ENCODE peak calls at places on chromosomes 3 and 15, in eight cellular contexts. P, T, F, A, O, R, W and Y are unnamed samples.

GRCh38 chr15:29319823-29320222 is 50.2 kb upstream of the NSMCE3 start:
- DNase-seq in W (no peak), O (no peak), F (no peak), T (no peak), R (no peak), A (no peak), P (peak), Y (no peak)

GRCh38 chr3:160355826-160356225 is 43.2 kb downstream of the IFT80 start:
- DNase-seq in W (no peak), P (no peak), O (no peak), R (no peak), F (no peak), T (no peak), A (no peak), Y (no peak)

GRCh38 chr15:95450413-95450812 is 880.1 kb upstream of the NR2F2 start:
- DNase-seq in R (no peak), O (no peak), W (no peak), A (no peak), P (no peak), T (no peak), F (no peak), Y (no peak)

GRCh38 chr15:28068930-28069329 is 30.2 kb downstream of the OCA2 start:
- DNase-seq in O (no peak), P (no peak), R (no peak), W (no peak), A (no peak), F (no peak), T (no peak), Y (no peak)

GRCh38 chr15:30922469-30923311 is 19.0 kb downstream of the FAN1 start:
- DNase-seq in F (no peak), P (peak), O (peak), W (peak), A (peak), R (no peak), T (no peak), Y (peak)

GRCh38 chr3:166425021-166425420 is 587.8 kb upstream of the BCHE start:
- DNase-seq in T (no peak), R (no peak), F (no peak), A (no peak), W (no peak), P (no peak), O (no peak), Y (no peak)

GRCh38 chr15:74630284-74631086 is 14.8 kb downstream of the CLK3 start:
- DNase-seq in T (no peak), F (no peak), P (no peak), A (no peak), W (no peak), R (peak), O (no peak), Y (no peak)

GRCh38 chr3:87468938-87469337 is 192.6 kb upstream of the POU1F1 start:
- DNase-seq in P (no peak), A (no peak), O (no peak), W (no peak), T (no peak), F (no peak), R (no peak), Y (no peak)

GRCh38 chr3:107264888-107265287 is 112.4 kb upstream of the CCDC54 start:
- DNase-seq in F (no peak), R (no peak), P (peak), O (no peak), W (no peak), T (no peak), A (peak), Y (no peak)

GRCh38 chr15:69548771-69549170 is 96.2 kb downstream of the RPLP1 start:
- DNase-seq in F (no peak), A (no peak), P (no peak), T (no peak), R (no peak), W (no peak), O (no peak), Y (no peak)

GRCh38 chr3:38102073-38102844 is 34.7 kb downstream of the ACAA1 start:
- DNase-seq in P (no peak), F (no peak), T (no peak), R (no peak), O (no peak), W (no peak), A (no peak), Y (no peak)

GRCh38 chr15:52649686-52650085 is 29.5 kb downstream of the ATOSA start:
- DNase-seq in W (no peak), P (no peak), A (peak), F (no peak), R (no peak), O (no peak), T (no peak), Y (no peak)

GRCh38 chr3:64518950-64519349 is 168.8 kb downstream of the ADAMTS9 start:
- DNase-seq in R (no peak), A (no peak), T (no peak), F (no peak), P (no peak), O (no peak), W (no peak), Y (peak)

GRCh38 chr3:66076861-66077495 is 38.3 kb upstream of the MAGI1 start:
- DNase-seq in F (no peak), T (peak), O (no peak), P (no peak), R (no peak), W (no peak), A (no peak), Y (peak)

GRCh38 chr15:98779463-98780071 is 131.2 kb downstream of the IGF1R start:
- DNase-seq in P (peak), O (peak), F (peak), R (peak), T (peak), W (peak), A (peak), Y (peak)

GRCh38 chr3:172680684-172681083 is 30.2 kb downstream of the NCEH1 start:
- DNase-seq in F (no peak), R (no peak), W (no peak), T (no peak), O (no peak), P (no peak), A (no peak), Y (no peak)

GRCh38 chr3:27596334-27596841 is 112.2 kb upstream of the SLC4A7 start:
- DNase-seq in O (no peak), A (peak), F (no peak), W (no peak), P (no peak), R (no peak), T (peak), Y (no peak)

GRCh38 chr3:155069729-155070128 is 10.4 kb upstream of the MME start:
- DNase-seq in F (no peak), W (no peak), A (peak), P (no peak), T (peak), O (no peak), R (no peak), Y (no peak)

GRCh38 chr3:156665296-156665695 is 9.1 kb upstream of the TIPARP start:
- DNase-seq in O (no peak), T (peak), A (peak), P (no peak), R (no peak), F (no peak), W (no peak), Y (peak)

GRCh38 chr3:197454014-197454413 is 101.8 kb downstream of the BDH1 start:
- DNase-seq in F (no peak), T (peak), R (no peak), A (no peak), P (no peak), W (no peak), O (no peak), Y (no peak)

GRCh38 chr15:78358114-78358513 is 18.0 kb downstream of the CRABP1 start:
- DNase-seq in T (peak), W (no peak), F (no peak), R (no peak), P (peak), O (peak), A (no peak), Y (no peak)

GRCh38 chr15:51861557-51862350 is 32.3 kb downstream of the TMOD3 start:
- DNase-seq in A (peak), P (no peak), W (no peak), F (peak), T (no peak), O (no peak), R (no peak), Y (no peak)

GRCh38 chr3:136503056-136503455 is 249.1 kb downstream of the STAG1 start:
- DNase-seq in T (no peak), P (no peak), F (no peak), O (no peak), R (no peak), A (no peak), W (no peak), Y (no peak)

GRCh38 chr3:120560304-120561250 is 35.6 kb upstream of the NDUFB4 start:
- DNase-seq in O (no peak), T (no peak), R (no peak), W (no peak), A (no peak), F (no peak), P (no peak), Y (no peak)

GRCh38 chr15:72117448-72117697 is 577 bp downstream of the MYO9A start:
- DNase-seq in T (peak), A (no peak), W (peak), P (peak), R (peak), F (peak), O (peak), Y (peak)

GRCh38 chr3:72659609-72660008 is 188.6 kb downstream of the SHQ1 start:
- DNase-seq in R (no peak), P (no peak), W (no peak), F (no peak), T (no peak), A (no peak), O (no peak), Y (no peak)

GRCh38 chr3:42493798-42494151 is 8.7 kb upstream of the VIPR1 start:
- DNase-seq in W (no peak), P (no peak), A (no peak), O (no peak), R (no peak), F (no peak), T (no peak), Y (no peak)

GRCh38 chr15:50137330-50137761 is 18.3 kb upstream of the ATP8B4 start:
- DNase-seq in W (no peak), T (peak), A (peak), O (no peak), R (no peak), P (no peak), F (peak), Y (peak)